ENCODE peak calls at places on chromosomes 12 and 14, in nine cellular contexts. O is ACHN, I is ovary, L is iPS DF 6.9, Y is fibroblast of the aortic adventitia, T is skeletal muscle cell, D is G401, R is A549, Z is kidney tubule cell. Q is an unnamed sample.

GRCh38 chr12:19436931-19437330 is 2.4 kb upstream of the AEBP2 start:
- DNase-seq in R (no peak), Z (no peak), O (no peak), I (no peak), D (no peak), T (no peak), L (no peak), Y (no peak), Q (no peak)

GRCh38 chr12:66491812-66492361 is 187.0 kb downstream of the GRIP1 start:
- DNase-seq in D (no peak), O (no peak), R (no peak), Y (no peak), L (no peak), I (no peak), Z (peak), T (no peak), Q (no peak)

GRCh38 chr14:93789366-93790130 is 1.3 kb upstream of the PRIMA1 start:
- DNase-seq in Z (no peak), T (no peak), R (no peak), O (no peak), D (peak), L (no peak), I (no peak), Y (no peak), Q (no peak)

GRCh38 chr14:92341791-92342190 is 18.8 kb downstream of the SLC24A4 start:
- DNase-seq in R (no peak), D (no peak), L (no peak), T (no peak), Y (no peak), I (no peak), Z (no peak), O (no peak), Q (no peak)

GRCh38 chr12:67593871-67594330 is 54.6 kb upstream of the DYRK2 start:
- DNase-seq in R (no peak), D (no peak), Y (no peak), O (no peak), L (no peak), Z (peak), T (no peak), I (no peak), Q (no peak)

GRCh38 chr14:59352951-59353350 is 112.2 kb downstream of the GPR135 start:
- DNase-seq in Y (no peak), O (no peak), T (no peak), D (no peak), Z (no peak), R (no peak), I (no peak), L (no peak), Q (no peak)

GRCh38 chr12:119666900-119667576 is 895 bp upstream of the PRKAB1 start:
- DNase-seq in O (no peak), D (no peak), I (no peak), T (no peak), L (no peak), R (no peak), Z (no peak), Y (no peak), Q (no peak)

GRCh38 chr12:52147367-52147972 is 44.3 kb downstream of the KRT80 start:
- DNase-seq in D (no peak), I (peak), T (peak), Z (peak), Y (peak), O (peak), L (no peak), R (peak), Q (peak)

GRCh38 chr12:96392397-96392796 is 7.8 kb downstream of the CDK17 start:
- DNase-seq in R (no peak), I (no peak), Y (peak), L (no peak), Z (no peak), D (no peak), O (no peak), T (no peak), Q (no peak)

GRCh38 chr12:122345042-122345441 is 77.4 kb downstream of the CLIP1 start:
- DNase-seq in L (no peak), Z (no peak), R (no peak), O (no peak), T (no peak), D (no peak), I (no peak), Y (no peak), Q (no peak)

GRCh38 chr14:89129570-89129969 is 287.5 kb downstream of the FOXN3 start:
- DNase-seq in Y (peak), L (no peak), D (peak), R (no peak), T (no peak), I (peak), O (no peak), Z (no peak), Q (no peak)

GRCh38 chr12:57887631-57888406 is 41.3 kb upstream of the CTDSP2 start:
- DNase-seq in D (peak), O (no peak), L (no peak), Y (peak), I (peak), T (no peak), R (no peak), Z (no peak), Q (no peak)

GRCh38 chr12:43332977-43333649 is 218.9 kb downstream of the ADAMTS20 start:
- DNase-seq in Z (peak), D (no peak), R (no peak), I (no peak), Y (peak), T (no peak), L (no peak), O (no peak), Q (no peak)

GRCh38 chr14:76473381-76474263 is 97.7 kb downstream of the ESRRB start:
- DNase-seq in Y (peak), T (no peak), L (no peak), O (no peak), Z (peak), D (peak), R (no peak), I (no peak), Q (no peak)

GRCh38 chr14:85317491-85318021 is 212.4 kb upstream of the FLRT2 start:
- DNase-seq in L (no peak), I (no peak), O (no peak), D (no peak), Z (peak), R (no peak), T (no peak), Y (no peak), Q (no peak)

GRCh38 chr14:60515696-60516284 is 6.8 kb downstream of the SIX6 start:
- DNase-seq in D (no peak), Z (no peak), T (no peak), L (no peak), I (no peak), R (no peak), O (no peak), Y (no peak), Q (no peak)

GRCh38 chr12:24903305-24904088 is 45.4 kb downstream of the BCAT1 start:
- DNase-seq in D (no peak), L (no peak), Y (peak), I (no peak), R (no peak), O (no peak), T (no peak), Z (no peak), Q (no peak)

GRCh38 chr14:45658917-45659299 is 405.9 kb upstream of the MIS18BP1 start:
- DNase-seq in R (no peak), I (no peak), T (no peak), O (no peak), D (no peak), Y (no peak), Z (no peak), L (no peak), Q (no peak)

GRCh38 chr14:23670489-23670888 is 34.3 kb downstream of the DHRS2 start:
- DNase-seq in R (no peak), O (no peak), L (no peak), D (no peak), Z (no peak), Y (no peak), T (no peak), I (no peak), Q (no peak)

GRCh38 chr12:52344111-52344510 is 22.9 kb upstream of the KRT83 start:
- DNase-seq in L (no peak), D (no peak), Z (no peak), R (no peak), O (no peak), I (no peak), T (no peak), Y (no peak), Q (no peak)

GRCh38 chr14:55212611-55213010 is 21.2 kb upstream of the DLGAP5 start:
- DNase-seq in D (no peak), L (no peak), I (no peak), Z (no peak), Y (no peak), R (no peak), T (no peak), O (no peak), Q (no peak)

GRCh38 chr12:131370791-131371579 is 339.9 kb upstream of the SFSWAP start:
- DNase-seq in D (no peak), T (no peak), O (no peak), R (no peak), Z (no peak), Y (no peak), I (no peak), L (no peak), Q (no peak)

GRCh38 chr14:104598461-104599273 is 5.9 kb downstream of the TMEM179 start:
- DNase-seq in D (no peak), Z (no peak), I (peak), O (no peak), T (no peak), Y (no peak), R (no peak), L (no peak), Q (peak)

GRCh38 chr12:103442187-103442564 is 53.6 kb downstream of the C12orf42 start:
- DNase-seq in L (no peak), O (no peak), Z (no peak), I (no peak), R (no peak), Y (no peak), T (no peak), D (no peak), Q (no peak)

GRCh38 chr14:67332468-67332867 is 27.1 kb downstream of the ATP6V1D start:
- DNase-seq in Y (no peak), O (no peak), Z (no peak), D (no peak), I (no peak), T (no peak), L (no peak), R (no peak), Q (no peak)

GRCh38 chr12:13436696-13437391 is 240.3 kb downstream of the EMP1 start:
- DNase-seq in O (no peak), L (no peak), I (no peak), D (no peak), Z (peak), Y (peak), T (no peak), R (peak), Q (no peak)

GRCh38 chr14:21825147-21825743 is 151.6 kb upstream of the OR4E1 start:
- DNase-seq in I (no peak), Y (no peak), O (peak), L (peak), T (no peak), R (peak), D (no peak), Z (peak), Q (no peak)

GRCh38 chr14:75283884-75284563 is 5.4 kb downstream of the FOS start:
- DNase-seq in I (no peak), D (no peak), O (no peak), Z (no peak), Y (peak), L (no peak), R (peak), T (no peak), Q (peak)

GRCh38 chr14:24171422-24172260 is at the start of gene REC8:
- DNase-seq in I (peak), Y (no peak), O (no peak), T (no peak), Z (peak), R (no peak), D (peak), L (peak), Q (peak)

GRCh38 chr14:67571275-67571990 is 28.6 kb downstream of the PIGH start:
- DNase-seq in O (peak), R (peak), T (peak), D (peak), L (peak), Z (peak), I (peak), Y (peak), Q (no peak)

GRCh38 chr12:45681469-45681868 is 48.0 kb upstream of the ARID2 start:
- DNase-seq in R (no peak), Z (peak), L (no peak), T (no peak), D (no peak), Y (no peak), O (no peak), I (no peak), Q (no peak)